ENCODE peak calls at places on chromosomes 4 and X, in ten cellular contexts. I, G, Y, T, X, Q, Z, E, R and O are unnamed samples.

GRCh38 chr4:20944451-20944850 is 244.2 kb downstream of the PACRGL start:
- DNase-seq in I (no peak), G (peak; percentile 27), Y (no peak), T (no peak), X (no peak), Q (no peak), Z (no peak), E (no peak), R (no peak), O (no peak)

GRCh38 chr4:98706200-98706813 is 47.9 kb upstream of the TSPAN5 start:
- DNase-seq in I (no peak), G (no peak), Y (no peak), T (no peak), X (peak; percentile 42), Q (no peak), Z (peak; percentile 2), E (no peak), R (no peak), O (no peak)

GRCh38 chrX:53211391-53211978 is 13.5 kb downstream of the KDM5C start:
- DNase-seq in I (no peak), G (no peak), Y (peak; percentile 61), T (no peak), X (no peak), Q (no peak), Z (no peak), E (peak; percentile 51), R (no peak), O (no peak)

GRCh38 chr4:2332976-2333319 is 71.0 kb upstream of the MXD4 start:
- DNase-seq in I (no peak), G (no peak), Y (no peak), T (no peak), X (no peak), Q (no peak), Z (no peak), E (no peak), R (no peak), O (no peak)

GRCh38 chr4:64205376-64205775 is 203.9 kb downstream of the TECRL start:
- DNase-seq in I (no peak), G (no peak), Y (no peak), T (no peak), X (no peak), Q (no peak), Z (no peak), E (no peak), R (no peak), O (no peak)

GRCh38 chr4:186723207-186724047 is at the start of gene FAT1:
- DNase-seq in I (peak; percentile 35), G (no peak), Y (peak; percentile 71), T (peak; percentile 87), X (no peak), Q (peak; percentile 53), Z (no peak), E (peak; percentile 80), R (peak; percentile 91), O (no peak)

GRCh38 chrX:30301203-30301602 is 8.0 kb downstream of the NR0B1 start:
- DNase-seq in I (no peak), G (no peak), Y (no peak), T (no peak), X (no peak), Q (no peak), Z (no peak), E (no peak), R (no peak), O (no peak)

GRCh38 chr4:5976431-5976830 is 41.8 kb downstream of the C4orf50 start:
- DNase-seq in I (no peak), G (no peak), Y (no peak), T (peak; percentile 36), X (no peak), Q (no peak), Z (no peak), E (no peak), R (no peak), O (no peak)

GRCh38 chr4:10095296-10095991 is 21.2 kb downstream of the WDR1 start:
- DNase-seq in I (no peak), G (no peak), Y (no peak), T (no peak), X (peak; percentile 50), Q (no peak), Z (no peak), E (peak; percentile 44), R (no peak), O (no peak)

GRCh38 chr4:687048-687974 is 1.6 kb downstream of the SLC49A3 start:
- DNase-seq in I (peak; percentile 91), G (no peak), Y (peak; percentile 77), T (peak; percentile 69), X (no peak), Q (no peak), Z (no peak), E (peak; percentile 92), R (no peak), O (no peak)

GRCh38 chr4:79983431-79983830 is 89.6 kb downstream of the ANTXR2 start:
- DNase-seq in I (no peak), G (no peak), Y (no peak), T (no peak), X (no peak), Q (no peak), Z (no peak), E (no peak), R (no peak), O (no peak)

GRCh38 chrX:1455948-1456280 is 3.2 kb upstream of the ASMTL start:
- DNase-seq in I (no peak), G (no peak), Y (no peak), T (no peak), X (no peak), Q (no peak), Z (no peak), E (no peak), R (no peak), O (no peak)

GRCh38 chrX:120647127-120647526 is 17.3 kb upstream of the C1GALT1C1 start:
- DNase-seq in I (no peak), G (no peak), Y (no peak), T (no peak), X (no peak), Q (no peak), Z (no peak), E (no peak), R (no peak), O (no peak)

GRCh38 chr4:126627255-126627654 is 1005.5 kb upstream of the INTU start:
- DNase-seq in I (no peak), G (no peak), Y (peak; percentile 38), T (peak; percentile 39), X (no peak), Q (no peak), Z (no peak), E (peak; percentile 4), R (peak; percentile 34), O (no peak)

GRCh38 chrX:129717902-129718301 is 20.9 kb upstream of the XPNPEP2 start:
- DNase-seq in I (no peak), G (no peak), Y (peak; percentile 78), T (no peak), X (no peak), Q (no peak), Z (no peak), E (peak; percentile 11), R (no peak), O (no peak)

GRCh38 chr4:176302283-176303275 is 17.2 kb upstream of the SPCS3 start:
- DNase-seq in I (peak; percentile 34), G (no peak), Y (peak; percentile 90), T (peak; percentile 54), X (no peak), Q (no peak), Z (no peak), E (peak; percentile 82), R (no peak), O (no peak)

GRCh38 chr4:75708218-75708691 is 16.1 kb upstream of the USO1 start:
- DNase-seq in I (no peak), G (no peak), Y (no peak), T (peak; percentile 53), X (peak; percentile 70), Q (no peak), Z (no peak), E (peak; percentile 56), R (peak; percentile 16), O (no peak)

GRCh38 chr4:79673321-79673720 is 265.3 kb upstream of the GK2 start:
- DNase-seq in I (no peak), G (no peak), Y (no peak), T (no peak), X (no peak), Q (no peak), Z (no peak), E (no peak), R (no peak), O (no peak)

GRCh38 chr4:103429283-103429682 is 231.1 kb upstream of the CENPE start:
- DNase-seq in I (no peak), G (no peak), Y (no peak), T (peak; percentile 81), X (no peak), Q (no peak), Z (no peak), E (no peak), R (peak; percentile 60), O (peak; percentile 13)

GRCh38 chr4:93359609-93360008 is 468.9 kb upstream of the ATOH1 start:
- DNase-seq in I (no peak), G (no peak), Y (no peak), T (no peak), X (no peak), Q (no peak), Z (no peak), E (no peak), R (no peak), O (no peak)

GRCh38 chr4:89496851-89497250 is 189.3 kb upstream of the GPRIN3 start:
- DNase-seq in I (no peak), G (no peak), Y (peak; percentile 38), T (no peak), X (no peak), Q (no peak), Z (no peak), E (peak; percentile 4), R (no peak), O (no peak)

GRCh38 chr4:2260336-2261109 is 1.4 kb downstream of the MXD4 start:
- DNase-seq in I (no peak), G (no peak), Y (no peak), T (no peak), X (peak; percentile 10), Q (no peak), Z (no peak), E (peak; percentile 11), R (no peak), O (no peak)

GRCh38 chr4:65943076-65943475 is 272.8 kb upstream of the EPHA5 start:
- DNase-seq in I (peak; percentile 2), G (no peak), Y (no peak), T (peak; percentile 94), X (no peak), Q (no peak), Z (no peak), E (peak; percentile 88), R (peak; percentile 83), O (no peak)

GRCh38 chrX:18983711-18984380 is at the start of gene PHKA2:
- DNase-seq in I (peak; percentile 40), G (no peak), Y (no peak), T (peak; percentile 65), X (peak; percentile 30), Q (peak; percentile 47), Z (no peak), E (peak; percentile 53), R (no peak), O (no peak)

GRCh38 chrX:150902434-150903109 is 4.1 kb upstream of the CD99L2 start:
- DNase-seq in I (no peak), G (no peak), Y (no peak), T (peak; percentile 96), X (no peak), Q (peak; percentile 69), Z (no peak), E (no peak), R (peak; percentile 66), O (no peak)

GRCh38 chr4:633976-634598 is 8.7 kb downstream of the PDE6B start:
- DNase-seq in I (no peak), G (no peak), Y (no peak), T (no peak), X (no peak), Q (no peak), Z (no peak), E (no peak), R (no peak), O (no peak)

GRCh38 chrX:71604796-71605568 is 13.3 kb downstream of the CXCR3 start:
- DNase-seq in I (no peak), G (no peak), Y (no peak), T (no peak), X (no peak), Q (no peak), Z (no peak), E (no peak), R (no peak), O (no peak)

GRCh38 chr4:185317880-185318279 is 77.8 kb downstream of the LRP2BP start:
- DNase-seq in I (no peak), G (no peak), Y (no peak), T (no peak), X (no peak), Q (no peak), Z (no peak), E (no peak), R (no peak), O (no peak)